ENCODE peak calls at places on chromosomes 5 and 9, in four cellular contexts. X is heart left ventricle; B is CD4-positive, alpha-beta memory T cell; T is K562. U is an unnamed sample.

GRCh38 chr9:123584202-123585176 is 228.5 kb downstream of the CRB2 start:
- DNase-seq in B (no peak), T (no peak), X (no peak), U (no peak)

GRCh38 chr9:34663296-34663590 is 786 bp upstream of the CCL27 start:
- DNase-seq in B (peak; percentile 69), T (no peak), X (no peak), U (no peak)

GRCh38 chr5:106825379-106825778 is 845.4 kb downstream of the EFNA5 start:
- DNase-seq in B (no peak), X (no peak), T (no peak), U (no peak)

GRCh38 chr5:99104538-99105132 is 175.8 kb upstream of the CHD1 start:
- DNase-seq in X (no peak), T (peak; percentile 24), B (no peak), U (no peak)

GRCh38 chr9:82184524-82184923 is 196.0 kb downstream of the SPATA31D1 start:
- DNase-seq in B (no peak), T (no peak), X (no peak), U (no peak)

GRCh38 chr5:174425964-174426290 is 298.5 kb upstream of the MSX2 start:
- DNase-seq in X (no peak), T (no peak), B (no peak), U (no peak)

GRCh38 chr5:96807099-96807654 is 568 bp downstream of the ERAP1 start:
- DNase-seq in X (peak; percentile 86), B (no peak), T (peak; percentile 70), U (no peak)

GRCh38 chr9:87615547-87616148 is 110.3 kb upstream of the CTSL start:
- DNase-seq in B (no peak), X (no peak), T (no peak), U (no peak)

GRCh38 chr5:68482199-68482598 is 266.6 kb downstream of the PIK3R1 start:
- DNase-seq in X (no peak), B (no peak), T (peak; percentile 58), U (no peak)

GRCh38 chr9:128207076-128207731 is 4.0 kb downstream of the DNM1 start:
- DNase-seq in B (no peak), T (no peak), X (no peak), U (no peak)
- H3K4me1 ChIP-seq in B (peaks cover 13% of the 10 kb centered on the region), T (peaks cover 21% of the 10 kb centered on the region), X (no peaks in the 10 kb centered on the region), U (peaks cover 14% of the 10 kb centered on the region)

GRCh38 chr9:93229636-93230035 is 45.7 kb downstream of the WNK2 start:
- DNase-seq in B (no peak), T (no peak), X (no peak), U (no peak)
- H3K4me1 ChIP-seq in B (no peaks in the 10 kb centered on the region), T (no peaks in the 10 kb centered on the region), X (peaks cover 25% of the 10 kb centered on the region), U (no peaks in the 10 kb centered on the region)

GRCh38 chr9:134401391-134401790 is 75.1 kb downstream of the RXRA start:
- DNase-seq in X (no peak), T (no peak), B (no peak), U (no peak)
- H3K4me1 ChIP-seq in X (peaks cover 61% of the 10 kb centered on the region), T (peaks cover 14% of the 10 kb centered on the region), B (peaks cover 59% of the 10 kb centered on the region), U (peaks cover 55% of the 10 kb centered on the region)

GRCh38 chr5:159099049-159099760 is 511 bp downstream of the EBF1 start:
- DNase-seq in B (peak; percentile 49), T (peak; percentile 59), X (no peak), U (peak; percentile 66)

GRCh38 chr5:159096555-159097460 is 2.9 kb downstream of the EBF1 start:
- DNase-seq in T (no peak), B (peak; percentile 30), X (no peak), U (no peak)

GRCh38 chr5:159097461-159098284 is 2.0 kb downstream of the EBF1 start:
- DNase-seq in X (peak; percentile 60), T (no peak), B (peak; percentile 25), U (no peak)

GRCh38 chr5:159100022-159100927 is 559 bp upstream of the EBF1 start:
- DNase-seq in X (peak; percentile 93), T (peak; percentile 92), B (peak; percentile 78), U (peak; percentile 83)

GRCh38 chr5:159098285-159099048 is 1.2 kb downstream of the EBF1 start:
- DNase-seq in T (no peak), X (no peak), B (no peak), U (no peak)
- H3K4me1 ChIP-seq in T (peaks cover 6% of the 10 kb centered on the region), X (peaks cover 17% of the 10 kb centered on the region), B (peaks cover 35% of the 10 kb centered on the region), U (peaks cover 26% of the 10 kb centered on the region)